ENCODE peak calls at places on chromosomes 16 and 17, in four cellular contexts. D is RPMI8226; R is activated naive CD8-positive, alpha-beta T cell treated with anti-CD3 and anti-CD28 coated beads, Interleukin-2, amount 50 U/mL, for 16 hours; K is GM12891. O is an unnamed sample.

GRCh38 chr16:85422374-85423185 is 190.5 kb upstream of the GSE1 start:
- DNase-seq in D (no peak), R (no peak), K (no peak), O (no peak)

GRCh38 chr17:28896491-28896883 is 1.0 kb downstream of the FLOT2 start:
- DNase-seq in D (no peak), R (no peak), K (no peak), O (no peak)

GRCh38 chr17:66087073-66087472 is 104.9 kb downstream of the CEP112 start:
- DNase-seq in D (no peak), R (no peak), K (no peak), O (no peak)

GRCh38 chr17:7884581-7885356 is 3.8 kb upstream of the CHD3 start:
- DNase-seq in D (no peak), R (no peak), K (no peak), O (peak)

GRCh38 chr17:56710986-56711385 is 117.5 kb downstream of the NOG start:
- DNase-seq in D (no peak), R (no peak), K (no peak), O (no peak)

GRCh38 chr17:19447085-19447583 is 36.1 kb downstream of the RNF112 start:
- DNase-seq in D (peak), R (peak), K (peak), O (no peak)

GRCh38 chr16:57803413-57803990 is 1.2 kb upstream of the KIFC3 start:
- DNase-seq in D (no peak), R (no peak), K (no peak), O (no peak)

GRCh38 chr17:64572682-64573154 is 65.9 kb downstream of the CEP95 start:
- DNase-seq in D (no peak), R (no peak), K (no peak), O (no peak)

GRCh38 chr16:71500964-71501363 is 11.8 kb upstream of the ZNF19 start:
- DNase-seq in D (no peak), R (no peak), K (no peak), O (no peak)

GRCh38 chr17:57761887-57762286 is 16.8 kb upstream of the CCDC182 start:
- DNase-seq in D (no peak), R (no peak), K (no peak), O (no peak)

GRCh38 chr17:5605452-5605851 is 21.1 kb upstream of the NLRP1 start:
- DNase-seq in D (no peak), R (no peak), K (no peak), O (no peak)

GRCh38 chr17:2212328-2212981 is 91.1 kb downstream of the SMG6 start:
- DNase-seq in D (no peak), R (no peak), K (no peak), O (no peak)

GRCh38 chr16:17572145-17572544 is 101.4 kb upstream of the XYLT1 start:
- DNase-seq in D (no peak), R (no peak), K (no peak), O (no peak)

GRCh38 chr16:57308041-57308440 is 23.6 kb upstream of the PLLP start:
- DNase-seq in D (no peak), R (no peak), K (no peak), O (no peak)

O was measured in GM06990.